ENCODE peak calls at places on chromosomes 6 and 20, in four cellular contexts. H is NCI-H345, M is EL, V is fibroblast of the conjunctiva. S is an unnamed sample.

GRCh38 chr20:17971571-17972013 is 2.8 kb downstream of the MGME1 start:
- DNase-seq in H (no peak), V (no peak), M (peak; percentile 84), S (peak; percentile 26)

GRCh38 chr6:36515844-36516243 is 31.4 kb downstream of the STK38 start:
- DNase-seq in V (no peak), H (peak; percentile 32), M (no peak), S (no peak)

GRCh38 chr6:139988702-139989101 is 614.3 kb upstream of the CITED2 start:
- DNase-seq in M (no peak), H (no peak), V (no peak), S (no peak)

GRCh38 chr6:52310932-52311331 is 26.4 kb upstream of the MCM3 start:
- DNase-seq in M (no peak), H (no peak), V (no peak), S (no peak)

GRCh38 chr6:125597411-125598253 is 151.8 kb upstream of the HEY2 start:
- DNase-seq in V (peak; percentile 34), H (peak; percentile 75), M (no peak), S (peak; percentile 76)

GRCh38 chr6:159257846-159258245 is 88.6 kb downstream of the FNDC1 start:
- DNase-seq in H (no peak), M (no peak), V (no peak), S (no peak)

GRCh38 chr6:48835421-48835958 is 627.6 kb downstream of the MMUT start:
- DNase-seq in H (no peak), V (no peak), M (peak; percentile 48), S (no peak)

GRCh38 chr6:25122622-25123237 is 156.4 kb upstream of the CARMIL1 start:
- DNase-seq in M (no peak), V (no peak), H (peak; percentile 19), S (peak; percentile 17)

GRCh38 chr6:166514196-166514595 is 72.3 kb downstream of the RAMACL start:
- DNase-seq in V (no peak), M (peak; percentile 7), H (no peak), S (no peak)

GRCh38 chr6:104522533-104522932 is 337.2 kb downstream of the HACE1 start:
- DNase-seq in V (no peak), M (no peak), H (no peak), S (no peak)

GRCh38 chr20:22268675-22269074 is 315.7 kb downstream of the FOXA2 start:
- DNase-seq in H (no peak), M (no peak), V (no peak), S (no peak)

GRCh38 chr6:46368137-46368536 is 123.1 kb downstream of the RCAN2 start:
- DNase-seq in M (no peak), V (no peak), H (peak; percentile 35), S (peak; percentile 72)

GRCh38 chr20:37987602-37988290 is 45.5 kb downstream of the TTI1 start:
- DNase-seq in V (no peak), H (no peak), M (no peak), S (no peak)

GRCh38 chr6:51842487-51843469 is 244.6 kb downstream of the PKHD1 start:
- DNase-seq in M (no peak), H (no peak), V (no peak), S (no peak)

GRCh38 chr6:15329154-15329781 is 83.4 kb downstream of the JARID2 start:
- DNase-seq in M (peak; percentile 94), V (peak; percentile 72), H (no peak), S (no peak)

GRCh38 chr6:157107915-157108651 is 215.2 kb downstream of the TMEM242 start:
- DNase-seq in M (peak; percentile 87), V (peak; percentile 78), H (peak; percentile 51), S (no peak)

GRCh38 chr6:140537834-140538680 is 1163.6 kb upstream of the CITED2 start:
- DNase-seq in V (peak; percentile 98), M (peak; percentile 99), H (no peak), S (peak; percentile 10)

GRCh38 chr6:139847322-139847797 is 472.9 kb upstream of the CITED2 start:
- DNase-seq in V (no peak), H (no peak), M (no peak), S (no peak)

GRCh38 chr6:137661601-137662000 is 167.4 kb upstream of the OLIG3 start:
- DNase-seq in H (no peak), V (no peak), M (peak; percentile 18), S (no peak)

GRCh38 chr6:47308674-47309325 is 905 bp downstream of the TNFRSF21 start:
- DNase-seq in M (peak; percentile 36), H (peak; percentile 13), V (no peak), S (peak; percentile 63)

GRCh38 chr20:18279231-18279630 is 9.1 kb upstream of the ZNF133 start:
- DNase-seq in V (no peak), M (peak; percentile 11), H (no peak), S (no peak)

GRCh38 chr6:136112262-136112661 is 137.8 kb downstream of the MTFR2 start:
- DNase-seq in H (no peak), V (no peak), M (no peak), S (no peak)

GRCh38 chr20:3919352-3919751 is 30.2 kb downstream of the PANK2 start:
- DNase-seq in V (no peak), M (no peak), H (no peak), S (no peak)

GRCh38 chr6:131950767-131951575 is at the start of gene CCN2:
- DNase-seq in H (no peak), M (peak; percentile 99), V (peak; percentile 95), S (no peak)

GRCh38 chr6:39867592-39867991 is 66.7 kb downstream of the MOCS1 start:
- DNase-seq in H (no peak), V (no peak), M (no peak), S (no peak)

GRCh38 chr6:150654671-150655070 is 55.0 kb downstream of the PLEKHG1 start:
- DNase-seq in V (no peak), M (no peak), H (peak; percentile 3), S (no peak)

GRCh38 chr6:53309059-53309896 is 39.5 kb downstream of the ELOVL5 start:
- DNase-seq in M (peak; percentile 60), H (peak; percentile 71), V (peak; percentile 59), S (peak; percentile 93)

GRCh38 chr20:59779656-59780380 is 153.6 kb downstream of the SYCP2 start:
- DNase-seq in H (no peak), V (no peak), M (no peak), S (no peak)

GRCh38 chr6:11439017-11439420 is 98.5 kb upstream of the TMEM170B start:
- DNase-seq in V (no peak), H (no peak), M (no peak), S (no peak)

GRCh38 chr6:165653607-165654006 is 9.4 kb downstream of the PDE10A start:
- DNase-seq in M (no peak), H (no peak), V (no peak), S (no peak)

GRCh38 chr6:145067430-145067829 is 667.9 kb downstream of the EPM2A start:
- DNase-seq in H (no peak), V (no peak), M (peak; percentile 69), S (no peak)

GRCh38 chr20:20489623-20490341 is 121.9 kb downstream of the INSM1 start:
- DNase-seq in M (no peak), H (no peak), V (no peak), S (no peak)

GRCh38 chr6:10412165-10412947 is 2.5 kb downstream of the TFAP2A start:
- DNase-seq in V (peak; percentile 78), M (peak; percentile 96), H (peak; percentile 73), S (no peak)

GRCh38 chr6:111750753-111751684 is 122.2 kb downstream of the FYN start:
- DNase-seq in V (no peak), M (no peak), H (no peak), S (no peak)

GRCh38 chr6:73782911-73783310 is 86.9 kb downstream of the CD109 start:
- DNase-seq in H (no peak), V (no peak), M (no peak), S (no peak)